ENCODE peak calls at places on chromosomes 4 and X, in seven cellular contexts. C is BJ; F is activated CD4-positive, alpha-beta T cell treated with anti-CD3 and anti-CD28 coated beads, Interleukin-2, amount 50 U/mL, for 4 hours; B is activated naive CD4-positive, alpha-beta T cell treated with anti-CD3 and anti-CD28 coated beads, Interleukin-2, amount 50 U/mL, for 16 hours; V is HFFc6; M is heart left ventricle; W is stimulated activated effector memory CD8-positive, alpha-beta T cell treated with anti-CD3 and anti-CD28 coated beads, Interleukin-12 subunit alpha, Interleukin-12 subunit beta, amount 100 ng/mL, for 72 hours. T is an unnamed sample.

GRCh38 chr4:2694691-2695090 is 61.4 kb downstream of the TNIP2 start:
- DNase-seq in M (no peak), B (no peak), C (no peak), F (no peak), V (no peak), W (no peak), T (no peak)

GRCh38 chr4:120536884-120537283 is 385.6 kb downstream of the PRDM5 start:
- DNase-seq in V (no peak), M (no peak), W (no peak), F (no peak), B (no peak), C (no peak), T (no peak)

GRCh38 chr4:176671532-176671931 is 121.2 kb downstream of the VEGFC start:
- DNase-seq in C (no peak), M (no peak), W (no peak), V (no peak), F (no peak), B (no peak), T (no peak)

GRCh38 chr4:10554694-10555093 is 97.5 kb upstream of the ZNF518B start:
- DNase-seq in B (peak), M (no peak), W (peak), C (no peak), F (peak), V (peak), T (peak)

GRCh38 chr4:40196724-40197281 is at the start of gene RHOH:
- DNase-seq in C (no peak), M (no peak), V (no peak), W (no peak), B (peak), F (peak), T (no peak)

GRCh38 chr4:186588503-186588902 is 33.1 kb upstream of the MTNR1A start:
- DNase-seq in C (no peak), B (no peak), F (no peak), M (no peak), W (no peak), V (no peak), T (no peak)

GRCh38 chrX:1169198-1169597 is 43.3 kb downstream of the CRLF2 start:
- DNase-seq in C (no peak), B (no peak), F (no peak), W (no peak), M (no peak), V (no peak), T (no peak)

GRCh38 chr4:108001540-108001939 is 11.9 kb downstream of the HADH start:
- DNase-seq in M (no peak), F (no peak), W (no peak), B (no peak), C (no peak), V (peak), T (no peak)

GRCh38 chr4:42865572-42866189 is 26.8 kb upstream of the GRXCR1 start:
- DNase-seq in M (no peak), C (no peak), F (peak), W (peak), V (peak), B (peak), T (no peak)

GRCh38 chr4:74292111-74292870 is 16.0 kb upstream of the EPGN start:
- DNase-seq in F (no peak), C (no peak), B (no peak), M (no peak), V (peak), W (no peak), T (no peak)

GRCh38 chr4:84189138-84189537 is 310.0 kb downstream of the NKX6-1 start:
- DNase-seq in C (no peak), B (no peak), V (no peak), F (no peak), M (no peak), W (no peak), T (no peak)

GRCh38 chr4:2434420-2434819 is 15.7 kb downstream of the CFAP99 start:
- DNase-seq in B (no peak), C (no peak), W (no peak), V (no peak), F (no peak), M (no peak), T (no peak)

GRCh38 chrX:76987381-76987780 is 459.8 kb upstream of the FGF16 start:
- DNase-seq in W (no peak), V (no peak), B (no peak), M (no peak), C (no peak), F (no peak), T (no peak)

GRCh38 chr4:145735330-145735638 is 55.3 kb downstream of the C4orf51 start:
- DNase-seq in B (no peak), C (peak), F (no peak), V (peak), M (no peak), W (no peak), T (peak)

GRCh38 chrX:1534321-1535168 is 2.4 kb downstream of the P2RY8 start:
- DNase-seq in F (peak), W (peak), M (no peak), B (peak), C (no peak), V (no peak), T (no peak)

GRCh38 chr4:139904406-139904805 is 238.8 kb downstream of the MGST2 start:
- DNase-seq in V (no peak), C (no peak), M (no peak), W (no peak), F (no peak), B (no peak), T (no peak)

GRCh38 chr4:159639924-159640323 is 537.0 kb downstream of the RAPGEF2 start:
- DNase-seq in F (no peak), W (no peak), M (no peak), B (no peak), C (no peak), V (no peak), T (no peak)

GRCh38 chrX:130626521-130626920 is 224.7 kb downstream of the RBMX2 start:
- DNase-seq in M (no peak), F (no peak), V (no peak), W (no peak), B (no peak), C (no peak), T (no peak)

GRCh38 chr4:135238940-135239339 is 1037.4 kb upstream of the PABPC4L start:
- DNase-seq in M (no peak), C (peak), V (peak), B (no peak), W (no peak), F (no peak), T (no peak)

GRCh38 chrX:133980406-133980805 is 5.0 kb downstream of the GPC3 start:
- DNase-seq in F (no peak), B (no peak), V (no peak), M (no peak), W (no peak), C (no peak), T (no peak)

GRCh38 chr4:113881256-113881655 is 98.2 kb downstream of the ARSJ start:
- DNase-seq in B (no peak), W (no peak), V (peak), C (no peak), M (no peak), F (no peak), T (no peak)

GRCh38 chrX:39626749-39627148 is 471.0 kb downstream of the BCOR start:
- DNase-seq in M (no peak), W (no peak), B (no peak), F (no peak), C (no peak), V (no peak), T (no peak)

GRCh38 chr4:2500547-2500946 is 31.6 kb downstream of the RNF4 start:
- DNase-seq in V (no peak), W (no peak), M (no peak), B (no peak), F (no peak), C (no peak), T (no peak)

GRCh38 chr4:145618210-145618911 is 824 bp upstream of the MMAA start:
- DNase-seq in W (no peak), C (no peak), M (peak), V (peak), B (peak), F (peak), T (no peak)

GRCh38 chr4:23904639-23905061 is 14.8 kb upstream of the PPARGC1A start:
- DNase-seq in B (no peak), W (no peak), M (no peak), C (no peak), V (no peak), F (no peak), T (no peak)

GRCh38 chrX:150569155-150569477 is 695 bp downstream of the MTM1 start:
- DNase-seq in M (no peak), W (no peak), C (no peak), F (peak), B (peak), V (peak), T (no peak)

GRCh38 chrX:38538134-38538533 is 23.2 kb upstream of the TSPAN7 start:
- DNase-seq in V (no peak), C (no peak), M (no peak), F (no peak), W (no peak), B (no peak), T (no peak)

GRCh38 chrX:115972717-115973116 is 197.8 kb upstream of the AGTR2 start:
- DNase-seq in V (no peak), W (no peak), F (no peak), B (no peak), C (no peak), M (no peak), T (no peak)

GRCh38 chr4:80767944-80768343 is 262.6 kb upstream of the BMP3 start:
- DNase-seq in V (peak), F (no peak), W (no peak), B (no peak), M (no peak), C (no peak), T (no peak)

GRCh38 chrX:136157187-136157586 is 9.9 kb downstream of the FHL1 start:
- DNase-seq in B (no peak), V (no peak), M (no peak), W (no peak), F (no peak), C (no peak), T (no peak)

GRCh38 chrX:16516473-16516872 is 133.5 kb upstream of the S100G start:
- DNase-seq in B (no peak), W (no peak), V (no peak), M (no peak), F (no peak), C (peak), T (no peak)

GRCh38 chr4:17517664-17518063 is 2.7 kb downstream of the CLRN2 start:
- DNase-seq in V (no peak), F (no peak), B (no peak), C (no peak), M (no peak), W (no peak), T (no peak)

GRCh38 chr4:169009281-169010124 is 552 bp downstream of the CBR4 start:
- DNase-seq in B (peak), C (no peak), F (peak), M (peak), V (peak), W (peak), T (no peak)

GRCh38 chr4:148850257-148850995 is 408.2 kb upstream of the NR3C2 start:
- DNase-seq in F (no peak), W (no peak), M (no peak), V (no peak), C (no peak), B (no peak), T (no peak)